ENCODE peak calls at places on chromosomes 3 and 15, in six cellular contexts. B, K, V, Y, F and U are unnamed samples.

GRCh38 chr15:53536479-53537120 is 222.9 kb downstream of the WDR72 start:
- DNase-seq in V (no peak), B (no peak), Y (no peak), F (no peak), K (no peak), U (no peak)

GRCh38 chr3:7871161-7871560 is 630.5 kb upstream of the LMCD1 start:
- DNase-seq in V (no peak), Y (no peak), K (no peak), B (no peak), F (no peak), U (no peak)

GRCh38 chr15:66253643-66254363 is at the start of gene MEGF11:
- DNase-seq in F (peak; percentile 57), B (no peak), Y (peak; percentile 69), V (peak; percentile 24), K (peak; percentile 37), U (no peak)

GRCh38 chr3:52195823-52196331 is 2.1 kb upstream of the ALAS1 start:
- DNase-seq in K (peak; percentile 57), V (peak; percentile 82), F (no peak), B (no peak), Y (no peak), U (no peak)

GRCh38 chr3:52388348-52388821 is 56.5 kb downstream of the SEMA3G start:
- DNase-seq in V (no peak), K (no peak), Y (peak; percentile 79), F (no peak), B (no peak), U (no peak)

GRCh38 chr3:139353920-139354556 is 10.2 kb downstream of the MRPS22 start:
- DNase-seq in V (peak; percentile 58), K (peak; percentile 85), B (no peak), Y (no peak), F (peak; percentile 56), U (peak; percentile 23)

GRCh38 chr3:40237892-40238571 is 71.5 kb upstream of the EIF1B start:
- DNase-seq in F (peak; percentile 42), K (peak; percentile 59), V (no peak), Y (peak; percentile 20), B (no peak), U (no peak)

GRCh38 chr3:120772081-120772480 is 29.5 kb downstream of the GTF2E1 start:
- DNase-seq in B (no peak), V (no peak), F (no peak), K (no peak), Y (no peak), U (no peak)

GRCh38 chr3:86948840-86949239 is 42.1 kb downstream of the VGLL3 start:
- DNase-seq in F (no peak), Y (no peak), K (peak; percentile 94), V (no peak), B (no peak), U (no peak)

GRCh38 chr3:182533394-182533793 is 259.9 kb upstream of the ATP11B start:
- DNase-seq in V (no peak), F (peak; percentile 66), K (no peak), B (no peak), Y (no peak), U (no peak)

GRCh38 chr15:41640985-41641384 is 19.2 kb upstream of the MGA start:
- DNase-seq in V (no peak), F (no peak), B (no peak), K (no peak), Y (no peak), U (no peak)

GRCh38 chr15:89441295-89441762 is 55.1 kb downstream of the RHCG start:
- DNase-seq in K (no peak), B (no peak), V (peak; percentile 65), F (no peak), Y (no peak), U (peak; percentile 83)

GRCh38 chr15:66898656-66899402 is 166.6 kb upstream of the SMAD3 start:
- DNase-seq in Y (no peak), B (no peak), K (no peak), F (no peak), V (no peak), U (no peak)

GRCh38 chr3:8813411-8813810 is 44.0 kb upstream of the OXTR start:
- DNase-seq in K (no peak), F (no peak), Y (no peak), V (no peak), B (no peak), U (no peak)

GRCh38 chr3:62832569-62832968 is 42.6 kb downstream of the CADPS start:
- DNase-seq in K (no peak), B (no peak), Y (no peak), F (no peak), V (no peak), U (no peak)

GRCh38 chr15:89836255-89837133 is 21.8 kb upstream of the ANPEP start:
- DNase-seq in Y (no peak), B (no peak), V (no peak), K (peak; percentile 96), F (peak; percentile 28), U (no peak)

GRCh38 chr3:72632129-72632528 is 216.1 kb downstream of the SHQ1 start:
- DNase-seq in F (no peak), Y (no peak), K (no peak), B (no peak), V (no peak), U (no peak)

GRCh38 chr3:99624536-99625236 is 13.7 kb upstream of the COL8A1 start:
- DNase-seq in F (no peak), K (no peak), Y (no peak), V (no peak), B (no peak), U (peak; percentile 60)

GRCh38 chr3:99625237-99625622 is 13.2 kb upstream of the COL8A1 start:
- DNase-seq in F (no peak), K (no peak), V (no peak), B (no peak), Y (no peak), U (peak; percentile 55)

GRCh38 chr3:99626415-99626788 is 12.0 kb upstream of the COL8A1 start:
- DNase-seq in V (no peak), K (no peak), Y (no peak), B (no peak), F (no peak), U (peak; percentile 81)

GRCh38 chr3:99625643-99626414 is 12.6 kb upstream of the COL8A1 start:
- DNase-seq in F (no peak), Y (no peak), B (no peak), V (no peak), K (peak; percentile 52), U (no peak)

DNA sequence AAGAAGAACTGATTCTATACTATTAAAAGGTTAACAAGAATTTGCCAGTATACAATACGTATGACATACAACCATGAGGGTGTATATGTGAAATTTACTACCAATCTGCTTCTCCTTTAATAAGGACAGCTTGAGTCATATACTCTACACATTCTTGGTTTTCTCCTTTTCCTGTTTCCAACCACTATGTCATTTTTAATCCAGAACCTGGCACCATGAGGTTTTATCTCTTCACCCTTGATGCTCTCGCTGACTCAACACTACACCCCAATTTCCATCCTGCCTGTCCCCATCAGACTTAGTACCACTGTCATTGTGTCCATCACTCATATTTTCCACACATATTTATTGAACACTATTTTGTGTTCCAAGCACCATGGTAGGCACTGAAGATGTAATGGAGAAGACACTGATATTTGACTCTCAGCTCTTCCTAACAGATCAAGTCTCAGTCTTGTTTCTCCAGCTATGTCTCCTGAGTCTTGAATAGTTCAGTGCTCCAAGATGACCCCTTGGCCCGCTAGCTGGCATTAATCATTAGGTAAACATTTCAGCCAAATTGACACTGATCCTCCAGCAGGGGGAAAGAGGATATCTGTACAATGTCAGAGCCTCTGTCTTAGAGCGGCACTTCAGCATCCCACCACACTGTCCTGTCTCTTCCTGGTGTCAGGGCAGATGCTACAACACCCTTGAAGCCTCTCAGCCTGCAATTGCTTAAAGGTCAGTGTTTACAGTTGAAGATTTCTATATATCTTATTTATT is 11.2 kb upstream of the COL8A1 start:
- DNase-seq in Y (no peak), K (no peak), V (no peak), F (no peak), B (no peak), U (peak; percentile 29)
- TF ChIP-seq CTCF in Y (no peak), K (peak; percentile 36), V (no peak), F (no peak), B (no peak), U (no peak)

DNA sequence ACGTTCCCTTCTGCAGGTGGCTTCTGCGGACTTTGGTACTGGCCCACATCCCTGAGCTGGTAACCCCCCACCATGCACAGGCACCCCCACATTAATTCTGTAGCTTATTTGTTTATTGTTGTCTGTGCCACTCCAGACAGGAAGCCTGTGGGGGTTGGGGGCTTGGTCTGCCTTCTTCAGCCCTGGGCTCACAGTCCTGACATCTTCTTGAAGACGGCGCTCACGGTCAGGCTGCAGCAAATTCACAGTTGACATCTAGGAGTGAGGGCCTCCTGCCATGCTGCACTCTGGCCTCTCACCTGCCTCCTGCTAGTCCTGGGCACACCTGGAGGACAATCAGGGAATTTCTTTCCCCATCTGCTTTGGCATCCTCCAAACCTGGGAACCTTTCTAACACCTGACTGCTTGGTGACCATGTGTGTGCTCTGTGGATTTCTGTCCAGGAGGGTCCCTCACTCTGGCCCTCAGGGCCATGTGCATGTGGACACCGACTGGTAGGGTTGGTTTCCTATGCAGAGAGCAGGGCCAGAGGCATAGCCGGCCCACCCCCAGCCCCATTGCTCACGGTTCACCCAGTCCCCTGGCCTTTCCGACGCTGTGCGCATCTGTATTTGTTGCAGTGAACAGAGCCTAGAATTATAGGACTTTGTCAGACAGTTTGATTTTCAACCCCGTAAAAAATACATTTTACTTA is 68.8 kb downstream of the APBA2 start:
- DNase-seq in K (no peak), Y (no peak), F (no peak), V (no peak), B (no peak), U (no peak)
- TF ChIP-seq CTCF in K (no peak), Y (no peak), F (no peak), V (no peak), B (no peak), U (no peak)

GRCh38 chr15:76483018-76483417 is 146.4 kb downstream of the ISL2 start:
- DNase-seq in Y (no peak), V (no peak), K (no peak), B (no peak), F (no peak), U (no peak)

GRCh38 chr15:76483752-76484151 is 147.2 kb downstream of the ISL2 start:
- DNase-seq in V (no peak), F (no peak), Y (no peak), K (no peak), B (no peak), U (no peak)

DNA sequence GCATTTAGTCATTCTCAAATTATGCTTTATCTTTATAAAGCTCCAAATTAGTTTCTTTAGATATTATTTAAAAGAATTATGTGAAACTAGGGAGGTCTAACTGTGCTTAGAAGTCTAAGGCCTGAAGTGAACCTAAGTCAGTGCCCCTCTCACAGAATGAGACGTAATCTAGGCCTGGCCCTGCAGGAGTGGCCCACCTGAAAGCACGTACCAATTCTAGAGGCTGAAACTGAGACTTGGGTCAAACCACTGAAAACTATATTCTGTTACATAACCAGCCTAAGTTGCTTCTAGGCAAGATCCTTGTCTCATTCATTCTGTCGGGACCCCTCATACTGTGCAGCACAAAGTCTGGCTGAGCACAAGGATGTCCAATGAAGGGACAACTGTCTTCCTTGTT is 143.7 kb downstream of the ISL2 start:
- DNase-seq in K (no peak), B (no peak), F (no peak), V (no peak), Y (no peak), U (no peak)
- TF ChIP-seq CTCF in K (no peak), B (no peak), F (no peak), V (no peak), Y (no peak), U (no peak)

DNA sequence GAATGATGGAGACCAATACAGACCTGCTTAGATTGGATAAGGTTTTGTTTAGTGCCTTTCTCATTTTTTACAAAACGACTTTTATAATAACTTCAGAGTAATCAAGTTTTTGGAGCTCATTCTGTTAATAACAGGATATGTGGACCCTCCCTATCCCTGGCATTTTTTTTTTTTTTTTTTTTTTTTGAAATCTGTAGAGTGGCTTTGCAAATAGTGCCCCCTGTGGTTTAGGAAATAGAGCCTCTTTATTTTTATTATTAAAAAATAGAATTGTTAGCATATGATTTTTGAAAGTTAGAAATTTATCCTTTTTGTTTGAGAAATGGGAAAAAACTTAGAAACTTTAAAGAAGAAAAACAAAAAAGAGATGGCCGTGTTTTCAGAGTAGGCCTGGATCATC is 11.4 kb downstream of the SKIL start:
- DNase-seq in V (no peak), K (no peak), F (no peak), B (no peak), Y (no peak), U (no peak)
- TF ChIP-seq CTCF in V (no peak), K (no peak), F (peak; percentile 45), B (peak; percentile 48), Y (no peak), U (no peak)